ENCODE peak calls at places on chromosomes 13 and 19, in five cellular contexts. One of them, this sample, is unnamed.

GRCh38 chr13:90414691-90415596 is 932.5 kb upstream of the MIR17HG start:
- DNase-seq in activated naive CD8-positive, alpha-beta T cell treated with anti-CD3 and anti-CD28 coated beads, Interleukin-2, amount 50 U/mL, for 24 hours: no peak
- DNase-seq in cardiac muscle cell: no peak
- DNase-seq in T follicular helper cell: no peak
- DNase-seq in kidney glomerular epithelial cell: peak; percentile 3
- DNase-seq in this sample: no peak

GRCh38 chr13:65540064-65540635 is 1690.0 kb downstream of the PCDH9 start:
- DNase-seq in cardiac muscle cell: no peak
- DNase-seq in activated naive CD8-positive, alpha-beta T cell treated with anti-CD3 and anti-CD28 coated beads, Interleukin-2, amount 50 U/mL, for 24 hours: no peak
- DNase-seq in T follicular helper cell: no peak
- DNase-seq in kidney glomerular epithelial cell: no peak
- DNase-seq in this sample: no peak

GRCh38 chr13:47126432-47126831 is 229.6 kb upstream of the HTR2A start:
- DNase-seq in activated naive CD8-positive, alpha-beta T cell treated with anti-CD3 and anti-CD28 coated beads, Interleukin-2, amount 50 U/mL, for 24 hours: no peak
- DNase-seq in T follicular helper cell: no peak
- DNase-seq in kidney glomerular epithelial cell: no peak
- DNase-seq in cardiac muscle cell: no peak
- DNase-seq in this sample: no peak

GRCh38 chr19:3849092-3849491 is 19.7 kb downstream of the ZFR2 start:
- DNase-seq in T follicular helper cell: peak; percentile 18
- DNase-seq in kidney glomerular epithelial cell: no peak
- DNase-seq in activated naive CD8-positive, alpha-beta T cell treated with anti-CD3 and anti-CD28 coated beads, Interleukin-2, amount 50 U/mL, for 24 hours: peak; percentile 37
- DNase-seq in cardiac muscle cell: peak; percentile 44
- DNase-seq in this sample: peak; percentile 33

GRCh38 chr13:110129076-110129475 is 177.9 kb downstream of the COL4A1 start:
- DNase-seq in cardiac muscle cell: no peak
- DNase-seq in T follicular helper cell: no peak
- DNase-seq in kidney glomerular epithelial cell: no peak
- DNase-seq in activated naive CD8-positive, alpha-beta T cell treated with anti-CD3 and anti-CD28 coated beads, Interleukin-2, amount 50 U/mL, for 24 hours: no peak
- DNase-seq in this sample: no peak

GRCh38 chr19:51079486-51080110 is 3.1 kb downstream of the KLK14 start:
- DNase-seq in cardiac muscle cell: peak; percentile 53
- DNase-seq in T follicular helper cell: no peak
- DNase-seq in activated naive CD8-positive, alpha-beta T cell treated with anti-CD3 and anti-CD28 coated beads, Interleukin-2, amount 50 U/mL, for 24 hours: no peak
- DNase-seq in kidney glomerular epithelial cell: no peak
- DNase-seq in this sample: no peak

GRCh38 chr19:38173324-38174041 is 50.5 kb downstream of the DPF1 start:
- DNase-seq in kidney glomerular epithelial cell: no peak
- DNase-seq in activated naive CD8-positive, alpha-beta T cell treated with anti-CD3 and anti-CD28 coated beads, Interleukin-2, amount 50 U/mL, for 24 hours: no peak
- DNase-seq in T follicular helper cell: no peak
- DNase-seq in cardiac muscle cell: no peak
- DNase-seq in this sample: no peak

GRCh38 chr13:110661256-110661655 is 44.7 kb downstream of the CARS2 start:
- DNase-seq in T follicular helper cell: no peak
- DNase-seq in kidney glomerular epithelial cell: no peak
- DNase-seq in activated naive CD8-positive, alpha-beta T cell treated with anti-CD3 and anti-CD28 coated beads, Interleukin-2, amount 50 U/mL, for 24 hours: no peak
- DNase-seq in cardiac muscle cell: no peak
- DNase-seq in this sample: no peak

GRCh38 chr13:47454986-47455385 is 546.1 kb downstream of the SUCLA2 start:
- DNase-seq in T follicular helper cell: no peak
- DNase-seq in kidney glomerular epithelial cell: no peak
- DNase-seq in cardiac muscle cell: no peak
- DNase-seq in activated naive CD8-positive, alpha-beta T cell treated with anti-CD3 and anti-CD28 coated beads, Interleukin-2, amount 50 U/mL, for 24 hours: no peak
- DNase-seq in this sample: no peak

GRCh38 chr13:42847891-42848663 is 66.7 kb downstream of the FAM216B start:
- DNase-seq in T follicular helper cell: no peak
- DNase-seq in cardiac muscle cell: no peak
- DNase-seq in activated naive CD8-positive, alpha-beta T cell treated with anti-CD3 and anti-CD28 coated beads, Interleukin-2, amount 50 U/mL, for 24 hours: no peak
- DNase-seq in kidney glomerular epithelial cell: no peak
- DNase-seq in this sample: no peak

GRCh38 chr13:85469320-85469719 is 329.9 kb downstream of the SLITRK6 start:
- DNase-seq in cardiac muscle cell: no peak
- DNase-seq in T follicular helper cell: no peak
- DNase-seq in activated naive CD8-positive, alpha-beta T cell treated with anti-CD3 and anti-CD28 coated beads, Interleukin-2, amount 50 U/mL, for 24 hours: no peak
- DNase-seq in kidney glomerular epithelial cell: no peak
- DNase-seq in this sample: no peak

GRCh38 chr13:85597790-85598500 is 201.3 kb downstream of the SLITRK6 start:
- DNase-seq in activated naive CD8-positive, alpha-beta T cell treated with anti-CD3 and anti-CD28 coated beads, Interleukin-2, amount 50 U/mL, for 24 hours: no peak
- DNase-seq in T follicular helper cell: no peak
- DNase-seq in kidney glomerular epithelial cell: no peak
- DNase-seq in cardiac muscle cell: no peak
- DNase-seq in this sample: no peak

GRCh38 chr19:4369888-4370260 is 26.5 kb downstream of the MPND start:
- DNase-seq in cardiac muscle cell: peak; percentile 55
- DNase-seq in activated naive CD8-positive, alpha-beta T cell treated with anti-CD3 and anti-CD28 coated beads, Interleukin-2, amount 50 U/mL, for 24 hours: peak; percentile 86
- DNase-seq in T follicular helper cell: peak; percentile 59
- DNase-seq in kidney glomerular epithelial cell: no peak
- DNase-seq in this sample: no peak

GRCh38 chr19:38433268-38433733 is at the start of gene RYR1:
- DNase-seq in kidney glomerular epithelial cell: no peak
- DNase-seq in T follicular helper cell: no peak
- DNase-seq in activated naive CD8-positive, alpha-beta T cell treated with anti-CD3 and anti-CD28 coated beads, Interleukin-2, amount 50 U/mL, for 24 hours: peak; percentile 67
- DNase-seq in cardiac muscle cell: peak; percentile 87
- DNase-seq in this sample: no peak

GRCh38 chr13:96214804-96215445 is 125.0 kb downstream of the HS6ST3 start:
- DNase-seq in T follicular helper cell: no peak
- DNase-seq in activated naive CD8-positive, alpha-beta T cell treated with anti-CD3 and anti-CD28 coated beads, Interleukin-2, amount 50 U/mL, for 24 hours: no peak
- DNase-seq in kidney glomerular epithelial cell: peak; percentile 9
- DNase-seq in cardiac muscle cell: no peak
- DNase-seq in this sample: no peak

GRCh38 chr19:6730153-6730804 is 7.1 kb downstream of the GPR108 start:
- DNase-seq in cardiac muscle cell: peak; percentile 42
- DNase-seq in T follicular helper cell: no peak
- DNase-seq in kidney glomerular epithelial cell: peak; percentile 14
- DNase-seq in activated naive CD8-positive, alpha-beta T cell treated with anti-CD3 and anti-CD28 coated beads, Interleukin-2, amount 50 U/mL, for 24 hours: peak; percentile 65
- DNase-seq in this sample: peak; percentile 96

GRCh38 chr13:106373304-106373988 is 162.0 kb downstream of the EFNB2 start:
- DNase-seq in T follicular helper cell: no peak
- DNase-seq in cardiac muscle cell: no peak
- DNase-seq in activated naive CD8-positive, alpha-beta T cell treated with anti-CD3 and anti-CD28 coated beads, Interleukin-2, amount 50 U/mL, for 24 hours: no peak
- DNase-seq in kidney glomerular epithelial cell: no peak
- DNase-seq in this sample: no peak

GRCh38 chr19:18768997-18769891 is 21.9 kb downstream of the COMP start:
- DNase-seq in cardiac muscle cell: no peak
- DNase-seq in kidney glomerular epithelial cell: no peak
- DNase-seq in activated naive CD8-positive, alpha-beta T cell treated with anti-CD3 and anti-CD28 coated beads, Interleukin-2, amount 50 U/mL, for 24 hours: no peak
- DNase-seq in T follicular helper cell: no peak
- DNase-seq in this sample: no peak

GRCh38 chr13:108987488-108987887 is 358.1 kb downstream of the MYO16 start:
- DNase-seq in T follicular helper cell: no peak
- DNase-seq in activated naive CD8-positive, alpha-beta T cell treated with anti-CD3 and anti-CD28 coated beads, Interleukin-2, amount 50 U/mL, for 24 hours: no peak
- DNase-seq in kidney glomerular epithelial cell: no peak
- DNase-seq in cardiac muscle cell: no peak
- DNase-seq in this sample: no peak

GRCh38 chr19:4732680-4733114 is 9.1 kb upstream of the DPP9 start:
- DNase-seq in T follicular helper cell: peak; percentile 37
- DNase-seq in activated naive CD8-positive, alpha-beta T cell treated with anti-CD3 and anti-CD28 coated beads, Interleukin-2, amount 50 U/mL, for 24 hours: peak; percentile 41
- DNase-seq in cardiac muscle cell: peak; percentile 72
- DNase-seq in kidney glomerular epithelial cell: peak; percentile 34
- DNase-seq in this sample: peak; percentile 63

This sample was measured in HepG2.